ENCODE peak calls at places on chromosomes 6 and 20, in eight cellular contexts. Z, L, E, K, V, Y, S and Q are unnamed samples.

GRCh38 chr6:31718294-31718693 is 3.1 kb downstream of the LY6G6D start:
- DNase-seq in S (no peak), E (no peak), K (no peak), Z (no peak), L (no peak), Y (peak; percentile 64), V (no peak), Q (no peak)

GRCh38 chr6:41428402-41428994 is 93.1 kb downstream of the NCR2 start:
- DNase-seq in S (peak; percentile 18), K (peak; percentile 58), V (no peak), Z (peak; percentile 21), E (no peak), L (no peak), Y (peak; percentile 26), Q (no peak)

GRCh38 chr6:112931835-112932234 is 584.7 kb downstream of the RFPL4B start:
- DNase-seq in S (no peak), V (peak; percentile 71), Z (peak; percentile 46), Y (no peak), K (no peak), L (peak; percentile 56), E (no peak), Q (peak; percentile 36)

GRCh38 chr6:90184334-90185298 is 112.0 kb downstream of the BACH2 start:
- DNase-seq in K (no peak), E (no peak), V (peak; percentile 6), L (no peak), S (no peak), Y (peak; percentile 63), Z (no peak), Q (no peak)

GRCh38 chr20:19758888-19759331 is 852 bp downstream of the RIN2 start:
- DNase-seq in V (peak; percentile 61), S (no peak), Y (peak; percentile 49), L (peak; percentile 39), K (peak; percentile 69), Z (no peak), E (no peak), Q (no peak)

GRCh38 chr20:61571221-61571620 is 319.2 kb downstream of the CDH4 start:
- DNase-seq in Z (no peak), V (no peak), L (no peak), Y (no peak), S (no peak), K (no peak), E (no peak), Q (no peak)

GRCh38 chr6:2971420-2972218 is at the start of gene SERPINB6:
- DNase-seq in L (peak; percentile 90), E (peak; percentile 74), V (peak; percentile 87), S (no peak), Z (peak; percentile 61), K (peak; percentile 91), Y (peak; percentile 80), Q (no peak)

GRCh38 chr6:163996491-163996890 is 582.0 kb downstream of the QKI start:
- DNase-seq in E (no peak), Y (no peak), S (no peak), K (no peak), L (no peak), Z (no peak), V (no peak), Q (no peak)

DNA sequence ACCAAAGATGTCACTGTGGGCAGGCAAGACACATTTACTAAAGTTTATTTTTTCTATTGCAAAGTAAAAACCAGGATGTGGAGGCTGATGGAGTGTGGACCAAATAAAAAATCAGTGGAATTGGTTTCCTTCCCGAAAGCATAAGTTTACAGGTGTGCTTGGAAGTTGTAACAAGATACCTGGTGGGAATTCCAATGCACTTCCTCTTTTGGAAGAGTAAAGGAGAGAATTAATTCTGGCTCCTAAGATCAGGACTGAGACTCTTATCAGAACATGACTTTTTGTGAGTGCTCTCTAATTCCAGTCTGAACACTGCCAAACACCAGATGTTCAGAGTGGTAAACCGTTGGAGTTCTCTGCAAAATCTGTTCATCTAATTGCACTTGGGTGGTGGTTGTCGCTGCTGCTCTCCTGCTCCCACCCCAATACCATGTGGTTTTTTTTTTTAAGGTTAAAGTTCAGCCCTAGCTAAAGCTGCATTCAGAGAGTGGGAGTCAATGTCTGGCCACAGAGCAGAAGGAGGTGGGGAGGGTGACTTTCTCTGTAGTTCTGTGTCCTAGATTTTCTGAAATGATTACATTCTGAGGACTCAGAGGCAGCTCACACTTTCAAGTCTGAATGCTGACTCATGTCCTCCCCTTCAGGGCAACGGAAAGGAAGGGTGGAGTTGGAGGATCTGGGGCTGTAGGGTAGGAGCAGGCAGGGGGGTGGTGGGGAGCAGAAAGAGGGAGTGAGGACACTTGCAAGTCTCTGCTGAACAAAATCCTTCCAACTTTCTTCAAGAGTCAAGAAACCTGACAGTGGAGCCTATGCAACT is 275.8 kb upstream of the PRDM1 start:
- DNase-seq in K (no peak), Y (no peak), E (peak; percentile 62), S (peak; percentile 81), L (peak; percentile 84), V (peak; percentile 53), Z (peak; percentile 64), Q (peak; percentile 45)
- H3K4me3 ChIP-seq in K (no peak overlapping the region), Y (no peak overlapping the region), E (no peak overlapping the region), S (no peak overlapping the region), L (no peak overlapping the region), V (no peak overlapping the region), Z (no peak overlapping the region), Q (no peak overlapping the region)

DNA sequence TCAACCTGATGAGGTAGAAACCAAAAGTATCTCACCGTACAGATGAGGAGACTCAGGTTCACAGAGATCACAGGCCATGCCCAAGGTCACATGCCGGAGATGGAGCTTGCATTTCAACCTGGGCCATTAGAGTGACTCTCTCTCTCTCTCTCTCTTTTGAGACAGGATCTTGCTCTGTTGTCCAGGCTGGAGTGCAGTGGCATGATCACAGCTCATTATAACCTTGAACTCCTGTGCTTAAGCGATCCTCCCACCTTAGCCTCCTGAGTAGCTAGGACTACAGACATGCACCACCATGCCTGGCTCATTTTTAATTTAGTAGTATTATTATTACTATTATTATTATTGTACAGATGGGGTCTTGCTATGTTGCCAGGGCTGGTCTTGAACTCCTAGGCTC is 2.8 kb upstream of the CSNK2A1 start:
- DNase-seq in E (no peak), V (no peak), L (no peak), S (no peak), Y (no peak), K (no peak), Z (no peak), Q (no peak)
- TF ChIP-seq CTCF in E (no peak), V (no peak), L (no peak), S (no peak), Y (no peak), K (no peak), Z (no peak), Q (no peak)

DNA sequence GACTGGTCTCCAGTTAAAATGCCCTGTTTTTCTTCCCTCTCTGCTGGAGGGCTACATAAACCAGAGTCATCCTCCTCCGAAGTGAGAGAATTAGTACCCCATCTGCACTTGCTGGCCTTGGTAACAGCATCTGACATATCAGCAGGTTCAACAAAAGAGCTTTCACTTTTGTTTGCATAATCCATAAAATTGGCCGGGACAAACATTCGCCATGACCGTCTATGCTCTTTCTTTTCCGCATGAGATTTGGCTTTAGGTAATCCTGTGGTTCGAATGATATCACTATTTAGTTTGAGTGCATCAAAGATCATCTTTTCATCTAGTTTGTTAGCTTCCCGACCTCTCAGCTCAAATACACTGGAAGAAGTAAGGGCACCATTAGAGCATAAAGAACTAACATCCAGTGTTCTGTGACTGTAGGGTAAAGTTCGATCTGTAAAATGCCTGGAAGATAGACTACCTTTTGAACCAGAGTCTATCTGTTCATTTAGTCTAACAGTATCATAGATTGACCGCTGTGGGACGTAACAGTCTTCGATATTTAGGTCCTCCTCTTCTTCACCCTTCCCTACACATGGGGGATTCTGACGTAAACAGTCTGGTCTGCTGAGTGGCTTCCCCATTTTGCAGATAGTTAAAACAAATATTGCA is 101.6 kb downstream of the DST start:
- DNase-seq in Z (no peak), V (no peak), L (peak; percentile 54), E (no peak), Y (no peak), K (no peak), S (no peak), Q (no peak)
- H3K4me3 ChIP-seq in Z (no peak overlapping the region), V (peak overlapping the region; percentile 63), L (peak overlapping the region; percentile 77), E (no peak overlapping the region), Y (peak overlapping the region; percentile 55), K (peak overlapping the region; percentile 61), S (peak overlapping the region; percentile 59), Q (peak overlapping the region; percentile 63)

GRCh38 chr20:59525500-59526241 is 78.7 kb upstream of the PHACTR3 start:
- DNase-seq in V (peak; percentile 53), Y (peak; percentile 58), E (peak; percentile 4), L (peak; percentile 24), K (peak; percentile 64), Z (no peak), S (no peak), Q (no peak)

GRCh38 chr20:59520814-59521213 is 83.5 kb upstream of the PHACTR3 start:
- DNase-seq in L (no peak), Z (no peak), K (no peak), Y (no peak), V (no peak), S (no peak), E (no peak), Q (no peak)

DNA sequence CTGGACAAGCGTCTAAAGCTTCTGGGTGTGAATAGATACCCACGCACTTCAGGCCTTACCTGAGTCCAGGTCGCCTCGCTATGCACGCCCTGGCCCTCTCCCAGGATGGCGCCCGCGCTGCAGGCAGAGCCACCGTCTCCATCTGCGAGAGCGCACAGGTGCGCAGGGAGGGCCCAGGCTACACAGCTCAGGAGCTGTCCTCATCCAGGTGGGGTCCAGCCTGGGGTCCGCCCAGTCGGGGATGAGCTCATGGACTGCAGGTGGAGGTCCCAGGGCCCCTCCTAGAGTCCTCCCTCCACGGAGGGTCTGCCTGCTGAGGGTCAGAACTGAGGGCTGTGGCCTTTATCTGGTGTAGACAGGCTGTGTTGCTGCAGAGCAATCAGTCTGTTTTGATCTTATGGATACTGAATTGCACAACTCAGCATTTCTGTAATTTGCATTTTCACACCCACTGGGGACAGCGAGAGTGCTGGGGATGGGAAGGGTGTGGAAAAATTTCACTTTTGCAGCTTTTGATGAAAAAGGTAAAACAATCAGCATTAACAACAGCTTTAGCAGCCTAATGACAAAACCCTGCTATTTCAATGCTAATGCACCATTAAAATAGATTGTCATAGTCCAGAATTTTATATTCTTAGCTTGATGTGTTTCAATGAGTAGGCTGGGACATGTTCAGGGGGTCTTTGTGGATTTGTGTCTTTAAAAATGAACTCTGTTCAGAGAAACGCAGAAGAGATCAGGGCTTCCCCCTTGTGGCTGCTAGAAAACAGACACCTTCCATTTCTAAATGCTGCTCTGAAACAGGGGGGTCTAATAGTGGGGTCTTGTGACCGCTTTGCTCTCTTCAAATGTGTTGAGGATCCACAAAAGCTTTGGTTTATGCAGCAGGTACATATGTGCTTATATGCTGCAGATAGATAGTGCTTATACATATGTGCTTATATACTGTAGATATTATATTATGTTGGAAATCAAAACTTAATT is 77.8 kb upstream of the PHACTR3 start:
- DNase-seq in K (no peak), E (no peak), S (no peak), L (no peak), Z (no peak), V (no peak), Y (no peak), Q (no peak)
- TF ChIP-seq CTCF in K (no peak), E (no peak), S (peak; percentile 42), L (peak; percentile 23), Z (peak; percentile 38), V (peak; percentile 30), Y (peak; percentile 10), Q (peak; percentile 38)